ENCODE peak calls at places on chromosomes 12 and 14, in four cellular contexts. Q is pancreas, P is upper lobe of right lung, Y is astrocyte. G is an unnamed sample. For H3K36me3, the result is how much of the 10 kb centered on the place peaks cover.

GRCh38 chr12:116882742-116883141 is 1.5 kb upstream of the HRK start:
- DNase-seq in Q (no peak), P (no peak), Y (no peak), G (peak)

GRCh38 chr14:87888136-87888999 is 104.6 kb downstream of the GALC start:
- DNase-seq in Q (no peak), P (no peak), Y (no peak), G (peak)

GRCh38 chr12:52197371-52198231 is 5.8 kb upstream of the KRT80 start:
- DNase-seq in Q (peak), P (peak), Y (no peak), G (no peak)

GRCh38 chr14:90726656-90727055 is 89.6 kb downstream of the TTC7B start:
- DNase-seq in Q (no peak), P (no peak), Y (peak), G (peak)

GRCh38 chr14:73227812-73228781 is 9.2 kb upstream of the PAPLN start:
- DNase-seq in Q (no peak), P (no peak), Y (peak), G (peak)

GRCh38 chr12:9253464-9253863 is 45.3 kb upstream of the PZP start:
- DNase-seq in Q (no peak), P (no peak), Y (no peak), G (no peak)

GRCh38 chr12:46124848-46125619 is 134.7 kb upstream of the SCAF11 start:
- DNase-seq in Q (no peak), P (no peak), Y (peak), G (peak)

GRCh38 chr12:22518067-22518719 is 26.1 kb downstream of the C2CD5 start:
- DNase-seq in Q (peak), P (no peak), Y (peak), G (peak)

GRCh38 chr14:74988131-74988530 is 14.6 kb upstream of the EIF2B2 start:
- DNase-seq in Q (no peak), P (no peak), Y (peak), G (peak)

GRCh38 chr14:95318399-95318834 is 1.3 kb downstream of the CLMN start:
- DNase-seq in Q (no peak), P (no peak), Y (no peak), G (no peak)

GRCh38 chr12:68224613-68225285 is 861 bp downstream of the IL26 start:
- DNase-seq in Q (no peak), P (no peak), Y (peak), G (peak)

GRCh38 chr12:66288121-66288520 is 14.2 kb upstream of the HELB start:
- DNase-seq in Q (no peak), P (no peak), Y (no peak), G (no peak)

GRCh38 chr12:130179191-130179590 is 16.9 kb downstream of the FZD10 start:
- DNase-seq in Q (no peak), P (no peak), Y (no peak), G (no peak)

GRCh38 chr12:31221566-31221945 is 104.4 kb downstream of the SINHCAF start:
- DNase-seq in Q (no peak), P (no peak), Y (no peak), G (no peak)

GRCh38 chr12:98799822-98800221 is 154.7 kb downstream of the APAF1 start:
- DNase-seq in Q (no peak), P (no peak), Y (no peak), G (no peak)

GRCh38 chr12:98797200-98797599 is 152.1 kb downstream of the APAF1 start:
- DNase-seq in Q (no peak), P (no peak), Y (no peak), G (no peak)

GRCh38 chr12:98796745-98797144 is 151.7 kb downstream of the APAF1 start:
- DNase-seq in Q (no peak), P (no peak), Y (no peak), G (no peak)

GRCh38 chr12:98803468-98804209 is 158.5 kb downstream of the APAF1 start:
- DNase-seq in Q (no peak), P (no peak), Y (no peak), G (peak)

DNA sequence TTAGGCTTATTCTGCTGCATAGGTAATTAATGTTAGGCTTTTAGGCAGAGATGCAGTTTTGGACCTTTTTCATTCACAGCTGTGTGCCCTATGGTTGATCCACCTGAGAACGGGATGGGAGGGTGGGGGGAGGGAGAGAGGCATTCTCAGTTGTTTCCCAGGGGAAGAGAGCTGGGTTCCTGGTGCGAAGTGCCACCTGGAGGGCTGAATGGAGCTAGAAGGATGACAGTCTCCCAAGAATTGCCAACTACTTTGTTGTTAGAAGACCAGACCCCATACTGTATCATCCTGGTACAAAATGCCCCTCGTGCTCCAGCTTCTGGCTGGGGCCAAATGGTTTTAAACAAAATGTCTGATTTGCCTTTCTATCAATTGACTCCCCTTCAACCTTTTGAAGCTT is 154.3 kb downstream of the APAF1 start:
- DNase-seq in Q (no peak), P (no peak), Y (no peak), G (no peak)
- TF ChIP-seq CTCF in Q (no peak), P (no peak), Y (no peak), G (no peak)

GRCh38 chr12:916240-916639 is 33.3 kb downstream of the RAD52 start:
- DNase-seq in Q (no peak), P (no peak), Y (no peak), G (no peak)
- H3K36me3 ChIP-seq in Q (under half), P (half or more), Y (under half), G (under half)

DNA sequence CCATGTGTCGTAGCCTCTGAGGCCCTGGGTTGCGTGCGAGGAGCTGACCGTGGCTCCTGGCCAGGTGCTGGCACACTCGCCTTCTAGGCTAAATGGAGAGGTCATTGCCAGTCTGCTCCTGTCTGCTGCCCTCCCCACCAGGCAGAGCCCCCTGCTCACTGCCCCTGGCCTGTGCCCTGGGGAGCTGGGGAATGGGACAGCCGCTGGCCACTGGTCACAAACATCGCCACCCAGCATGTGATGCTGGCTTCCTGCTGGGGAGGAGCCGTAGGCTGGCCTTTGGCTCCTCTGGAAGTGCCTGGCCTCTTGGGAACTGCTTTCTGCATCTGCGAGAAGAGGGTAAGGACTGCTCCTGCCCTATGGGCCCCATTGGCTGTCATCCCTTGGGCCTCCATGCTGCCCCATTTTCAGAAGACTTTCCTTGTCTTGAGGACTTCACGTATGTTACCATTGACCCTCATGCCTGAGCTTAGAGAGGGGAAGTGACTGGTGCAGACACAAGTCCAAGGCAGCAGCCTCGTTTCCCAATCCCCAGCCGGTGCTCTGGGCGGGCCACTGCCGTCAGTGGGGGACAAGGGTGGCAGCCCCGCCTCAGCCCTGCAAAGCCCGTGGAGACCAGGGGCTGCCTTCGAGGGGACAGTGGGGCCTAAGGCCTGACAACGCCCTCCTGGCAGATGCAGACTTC is 2.0 kb upstream of the TNFAIP2 start:
- DNase-seq in Q (no peak), P (peak), Y (no peak), G (no peak)
- H3K4me3 ChIP-seq in Q (no peak), P (peak), Y (no peak), G (no peak)

GRCh38 chr12:48924617-48925217 is 575 bp downstream of the FKBP11 start:
- DNase-seq in Q (peak), P (peak), Y (peak), G (peak)
- TF ChIP-seq CTCF in Q (peak), P (peak), Y (peak), G (peak)

GRCh38 chr14:99452968-99453367 is 27.7 kb downstream of the SETD3 start:
- DNase-seq in Q (no peak), P (no peak), Y (no peak), G (no peak)
- H3K36me3 ChIP-seq in Q (under half), P (half or more), Y (under half), G (under half)

DNA sequence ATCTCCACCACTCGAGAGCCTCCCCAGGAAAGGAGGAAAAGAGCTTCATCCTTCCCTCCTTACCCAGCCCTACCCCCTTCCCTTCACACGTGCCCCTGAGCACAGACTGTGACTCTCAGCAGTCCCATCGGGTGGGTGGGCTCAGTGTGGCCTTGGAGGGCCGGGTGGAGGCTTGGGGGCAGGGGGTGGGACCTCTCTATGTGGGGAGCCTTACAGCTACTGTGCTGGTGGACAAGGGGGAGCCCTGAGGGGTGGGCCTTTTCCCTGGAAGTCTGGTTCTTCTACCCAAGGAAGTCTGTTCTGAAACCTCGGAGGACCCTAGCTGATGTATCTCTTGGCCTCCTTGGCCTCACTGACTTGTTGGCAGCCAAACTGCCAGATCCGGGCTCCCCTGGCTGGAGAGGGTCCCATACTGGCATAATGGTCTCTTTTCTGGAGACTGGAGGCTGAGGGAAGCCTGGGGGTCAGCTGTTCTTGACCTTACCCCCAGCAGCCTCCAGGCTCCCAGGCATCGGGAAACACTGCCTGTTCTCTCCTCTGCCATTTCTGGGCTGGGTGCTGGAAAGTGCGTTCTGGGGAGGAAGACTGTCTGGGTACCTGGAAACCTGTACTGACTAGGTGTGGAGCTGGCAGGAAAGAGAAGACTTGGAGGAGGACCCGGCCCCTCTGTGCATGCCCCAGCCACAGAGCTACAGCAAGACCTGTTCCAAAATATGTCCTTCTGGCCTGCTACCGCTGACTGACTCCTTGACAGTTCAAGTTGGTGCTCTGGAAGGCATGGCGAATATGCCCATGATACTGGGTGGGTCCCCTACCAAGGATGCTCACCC is 7.6 kb downstream of the VASH1 start:
- DNase-seq in Q (no peak), P (peak), Y (no peak), G (no peak)
- H3K4me3 ChIP-seq in Q (no peak), P (no peak), Y (no peak), G (no peak)

G was measured in bronchial epithelial cell.